ENCODE peak calls at places on chromosome 4, in five cellular contexts. R is body of pancreas, G is A549, V is endothelial cell of umbilical vein, D is K562. B is an unnamed sample.

GRCh38 chr4:9994246-9994847 is 26.9 kb downstream of the SLC2A9 start:
- DNase-seq in R (no peak), V (no peak), D (no peak), G (no peak), B (no peak)

GRCh38 chr4:173135241-173135847 is 33.3 kb upstream of the GALNT7 start:
- DNase-seq in R (no peak), D (no peak), V (no peak), G (no peak), B (no peak)

GRCh38 chr4:113810906-113811305 is 49.4 kb upstream of the CAMK2D start:
- DNase-seq in V (no peak), R (no peak), G (no peak), D (no peak), B (no peak)

GRCh38 chr4:139666735-139667266 is 1.2 kb downstream of the MGST2 start:
- DNase-seq in V (peak; percentile 84), G (no peak), R (peak; percentile 83), D (peak; percentile 45), B (peak; percentile 49)

GRCh38 chr4:94802091-94802490 is 44.3 kb downstream of the BMPR1B start:
- DNase-seq in D (no peak), V (no peak), G (no peak), R (no peak), B (no peak)

GRCh38 chr4:148090029-148090428 is 352.2 kb downstream of the NR3C2 start:
- DNase-seq in R (no peak), G (no peak), V (no peak), D (no peak), B (no peak)

GRCh38 chr4:120025516-120025915 is 41.1 kb downstream of the MAD2L1 start:
- DNase-seq in R (no peak), V (no peak), D (no peak), G (no peak), B (no peak)

GRCh38 chr4:39544580-39545315 is 17.5 kb upstream of the UGDH start:
- DNase-seq in V (no peak), G (no peak), D (no peak), R (no peak), B (no peak)

GRCh38 chr4:3245676-3246075 is 3.3 kb upstream of the MSANTD1 start:
- DNase-seq in G (no peak), R (no peak), D (no peak), V (no peak), B (no peak)

GRCh38 chr4:116860891-116861290 is 224.5 kb downstream of the TRAM1L1 start:
- DNase-seq in G (no peak), D (no peak), V (no peak), R (no peak), B (no peak)

GRCh38 chr4:185004562-185005208 is 13.6 kb upstream of the HELT start:
- DNase-seq in V (no peak), R (peak; percentile 44), D (no peak), G (no peak), B (no peak)

GRCh38 chr4:47372561-47372960 is 90.9 kb downstream of the COMMD8 start:
- DNase-seq in R (no peak), V (no peak), D (no peak), G (no peak), B (no peak)

GRCh38 chr4:168647976-168648375 is 151.1 kb downstream of the PALLD start:
- DNase-seq in G (no peak), D (no peak), R (no peak), V (no peak), B (no peak)

GRCh38 chr4:33532821-33533220 is 2711.5 kb downstream of the ARAP2 start:
- DNase-seq in G (no peak), R (no peak), D (no peak), V (no peak), B (no peak)

GRCh38 chr4:185119927-185120630 is 23.0 kb upstream of the SLC25A4 start:
- DNase-seq in G (no peak), R (no peak), V (no peak), D (peak; percentile 33), B (peak; percentile 9)

GRCh38 chr4:67891645-67892044 is 7.8 kb upstream of the TMPRSS11D start:
- DNase-seq in V (no peak), D (no peak), R (no peak), G (no peak), B (no peak)

GRCh38 chr4:158870282-158871049 is 101.6 kb downstream of the FNIP2 start:
- DNase-seq in V (no peak), D (no peak), G (no peak), R (no peak), B (no peak)

GRCh38 chr4:16205298-16206164 is 20.7 kb downstream of the TAPT1 start:
- DNase-seq in G (peak; percentile 14), R (no peak), D (peak; percentile 41), V (peak; percentile 24), B (peak; percentile 34)

GRCh38 chr4:98287328-98287727 is 26.1 kb downstream of the RAP1GDS1 start:
- DNase-seq in R (no peak), V (no peak), D (no peak), G (no peak), B (no peak)

GRCh38 chr4:41142946-41143720 is 71.2 kb downstream of the APBB2 start:
- DNase-seq in V (peak; percentile 62), G (no peak), R (peak; percentile 62), D (no peak), B (no peak)

GRCh38 chr4:127732623-127733199 is 2.5 kb downstream of the SLC25A31 start:
- DNase-seq in V (peak; percentile 59), R (no peak), G (peak; percentile 38), D (no peak), B (peak; percentile 26)

GRCh38 chr4:87502580-87503238 is 26.5 kb downstream of the SPARCL1 start:
- DNase-seq in D (no peak), G (no peak), V (peak; percentile 73), R (no peak), B (no peak)

GRCh38 chr4:142631836-142632235 is 214.3 kb downstream of the INPP4B start:
- DNase-seq in D (no peak), V (no peak), G (no peak), R (no peak), B (no peak)

GRCh38 chr4:4640692-4641091 is 98.8 kb upstream of the STX18 start:
- DNase-seq in D (no peak), V (no peak), G (no peak), R (no peak), B (no peak)
- TF ChIP-seq POLR2A in D (no peak), V (no peak), G (no peak), R (no peak), B (no peak)

GRCh38 chr4:151409470-151410313 is 716 bp downstream of the FHIP1A start:
- DNase-seq in G (no peak), D (peak; percentile 6), V (no peak), R (peak; percentile 56), B (no peak)

GRCh38 chr4:151407018-151407417 is 2.0 kb upstream of the FHIP1A start:
- DNase-seq in R (no peak), D (no peak), V (no peak), G (no peak), B (no peak)

GRCh38 chr4:151407466-151408379 is 1.3 kb upstream of the FHIP1A start:
- DNase-seq in R (peak; percentile 47), D (no peak), G (no peak), V (no peak), B (no peak)

GRCh38 chr4:151408380-151408629 is 671 bp upstream of the FHIP1A start:
- DNase-seq in D (peak; percentile 5), R (no peak), V (no peak), G (no peak), B (no peak)

DNA sequence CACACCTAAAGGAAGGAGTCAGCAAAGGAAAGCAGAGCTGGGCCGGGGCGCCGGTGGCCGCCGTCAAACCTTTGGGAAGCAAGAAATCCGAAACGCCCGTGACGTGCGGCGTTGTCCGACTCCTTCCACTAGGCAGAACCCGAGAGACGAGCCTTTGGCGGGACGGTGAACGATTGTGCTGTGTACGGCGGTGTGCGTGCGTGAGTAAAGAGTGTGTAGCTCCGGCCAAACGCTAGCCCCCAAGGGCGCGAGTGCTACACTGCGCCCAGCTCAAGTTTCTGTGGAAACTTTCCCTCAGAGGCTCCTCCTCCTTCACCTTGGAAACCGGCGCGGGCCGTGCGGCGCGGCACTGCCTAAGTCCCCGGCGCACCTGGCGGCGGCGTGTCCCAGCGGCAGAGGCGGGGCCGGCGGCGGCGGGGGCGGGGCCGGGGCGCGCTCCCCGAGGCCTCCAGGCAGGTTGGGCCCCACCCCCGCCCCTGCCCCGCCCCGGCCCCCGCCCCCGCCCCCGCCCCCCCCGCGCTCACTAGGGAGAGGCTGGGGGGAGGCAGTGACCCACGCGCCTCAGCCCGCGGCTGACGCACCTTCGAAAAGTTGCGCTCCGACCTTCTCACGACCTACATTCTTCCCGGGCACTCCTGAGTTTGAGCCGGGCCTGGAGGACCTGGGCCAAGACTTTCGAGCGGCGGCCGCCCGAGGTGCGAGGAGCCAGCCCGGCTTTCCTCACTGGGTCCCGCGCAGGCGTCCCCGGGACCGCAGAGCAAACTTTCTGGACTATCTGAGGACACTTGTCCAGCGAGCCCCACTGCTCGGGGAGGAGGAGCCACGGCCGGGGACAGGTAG is at the start of gene FHIP1A:
- DNase-seq in D (peak; percentile 94), R (peak; percentile 96), V (peak; percentile 77), G (peak; percentile 46), B (peak; percentile 28)
- TF ChIP-seq POLR2A in D (peak; percentile 40), R (peak; percentile 97), V (no peak), G (no peak), B (no peak)

GRCh38 chr4:1872918-1873269 is 1.7 kb downstream of the NSD2 start:
- DNase-seq in R (no peak), V (peak; percentile 67), G (no peak), D (no peak), B (peak; percentile 47)
- TF ChIP-seq POLR2A in R (no peak), V (peak; percentile 76), G (no peak), D (no peak), B (no peak)

GRCh38 chr4:6909970-6910339 is 329 bp downstream of the TBC1D14 start:
- DNase-seq in D (peak; percentile 81), G (peak; percentile 18), R (peak; percentile 39), V (no peak), B (peak; percentile 78)

GRCh38 chr4:6907658-6908191 is 1.9 kb upstream of the TBC1D14 start:
- DNase-seq in V (peak; percentile 29), G (peak; percentile 19), D (peak; percentile 61), R (peak; percentile 65), B (no peak)

GRCh38 chr4:6908397-6909112 is 1.1 kb upstream of the TBC1D14 start:
- DNase-seq in V (peak; percentile 38), R (no peak), D (no peak), G (no peak), B (no peak)

GRCh38 chr4:6910340-6910959 is 824 bp downstream of the TBC1D14 start:
- DNase-seq in D (peak; percentile 66), V (no peak), R (no peak), G (peak; percentile 62), B (peak; percentile 56)

DNA sequence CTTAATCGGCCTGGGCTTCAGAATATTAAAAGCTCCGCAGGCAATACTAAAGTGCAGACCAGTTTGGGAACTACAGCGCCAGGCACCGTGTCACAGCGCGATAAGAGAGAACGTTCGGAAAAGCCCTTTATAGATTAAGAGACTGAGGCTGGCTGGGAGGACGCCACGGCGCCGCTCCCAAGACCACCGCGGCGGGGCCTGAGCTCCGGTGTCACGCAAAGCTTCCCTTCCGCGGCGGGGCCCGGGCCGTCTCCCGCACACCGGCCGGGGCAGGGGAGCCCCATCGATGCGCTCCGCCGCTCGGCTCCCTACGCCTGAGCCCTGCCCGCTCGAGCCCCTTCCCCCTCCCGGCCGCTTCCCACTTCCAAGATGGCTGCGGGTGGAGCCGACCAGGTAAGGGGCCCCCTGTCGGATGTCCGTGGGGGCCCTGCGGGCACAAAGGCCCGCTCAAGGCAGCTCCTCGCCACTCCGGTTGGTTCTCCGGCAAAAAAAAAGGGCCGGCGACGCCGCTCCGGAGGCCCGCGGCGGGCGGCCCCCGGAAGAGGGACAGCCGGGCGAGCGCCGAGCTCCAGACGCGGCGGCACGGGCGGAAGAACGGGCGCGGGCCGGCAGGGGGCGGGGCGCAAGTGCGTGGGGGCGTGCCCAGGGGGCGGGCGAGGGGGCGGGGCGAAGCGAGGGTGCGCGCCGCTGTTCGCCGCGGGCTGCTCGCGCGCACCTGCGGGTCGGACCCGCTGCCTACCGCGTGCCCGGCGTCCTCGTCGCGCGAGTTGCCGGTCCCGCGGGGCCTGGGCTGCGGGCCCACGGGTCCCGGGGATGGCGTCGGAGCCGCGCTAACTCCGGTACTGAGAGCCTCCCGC is at the start of gene TBC1D14:
- DNase-seq in V (peak; percentile 85), R (peak; percentile 90), D (peak; percentile 95), G (peak; percentile 73), B (peak; percentile 91)
- TF ChIP-seq POLR2A in V (peak; percentile 56), R (peak; percentile 60), D (peak; percentile 78), G (peak; percentile 73), B (peak; percentile 87)

B was measured in erythroblast.